ENCODE peak calls at places on chromosomes 13 and 19, in five cellular contexts. A is Daoy, F is progenitor cell of endocrine pancreas, O is EL, Q is NCI-H1105. J is an unnamed sample.

GRCh38 chr19:2109278-2109864 is 12.7 kb downstream of the IZUMO4 start:
- DNase-seq in A (no peak), Q (no peak), O (no peak), F (no peak), J (no peak)

GRCh38 chr13:33571618-33572017 is 246.3 kb upstream of the RFC3 start:
- DNase-seq in O (no peak), F (no peak), Q (no peak), A (no peak), J (no peak)

GRCh38 chr19:10549733-10550132 is 6.0 kb downstream of the ATG4D start:
- DNase-seq in A (no peak), F (no peak), O (no peak), Q (no peak), J (no peak)

GRCh38 chr19:1156830-1157615 is 17.0 kb downstream of the SBNO2 start:
- DNase-seq in A (no peak), Q (no peak), O (no peak), F (no peak), J (no peak)

GRCh38 chr19:13935765-13936486 is 2.3 kb downstream of the PODNL1 start:
- DNase-seq in F (no peak), O (no peak), Q (no peak), A (no peak), J (no peak)

GRCh38 chr13:46307554-46307953 is 79.5 kb downstream of the RUBCNL start:
- DNase-seq in Q (no peak), O (peak; percentile 10), A (peak; percentile 15), F (no peak), J (no peak)

GRCh38 chr13:23674795-23675640 is 104.8 kb downstream of the TNFRSF19 start:
- DNase-seq in F (no peak), O (peak; percentile 77), Q (no peak), A (peak; percentile 46), J (peak; percentile 19)

GRCh38 chr13:102983496-102983895 is 82.7 kb downstream of the SLC10A2 start:
- DNase-seq in Q (no peak), O (peak; percentile 45), F (no peak), A (peak; percentile 3), J (no peak)

GRCh38 chr19:45428385-45429231 is 4.9 kb upstream of the ERCC1 start:
- DNase-seq in Q (no peak), F (peak; percentile 29), A (peak; percentile 53), O (peak; percentile 52), J (no peak)

GRCh38 chr19:37953576-37954303 is 46.7 kb downstream of the SIPA1L3 start:
- DNase-seq in O (peak; percentile 47), F (no peak), Q (no peak), A (peak; percentile 65), J (no peak)

GRCh38 chr13:90445179-90445578 is 902.3 kb upstream of the MIR17HG start:
- DNase-seq in O (peak; percentile 97), F (no peak), Q (no peak), A (peak; percentile 36), J (no peak)

GRCh38 chr19:2494447-2495129 is 18.7 kb downstream of the GADD45B start:
- DNase-seq in O (peak; percentile 76), Q (no peak), A (peak; percentile 71), F (peak; percentile 25), J (peak; percentile 34)

GRCh38 chr19:3458595-3459284 is 21.6 kb downstream of the SMIM24 start:
- DNase-seq in O (no peak), A (peak; percentile 59), F (no peak), Q (no peak), J (no peak)

GRCh38 chr19:38727868-38728660 is 16.2 kb downstream of the CAPN12 start:
- DNase-seq in A (no peak), O (no peak), Q (no peak), F (no peak), J (no peak)

J was measured in SW480.